ENCODE peak calls at places on chromosome 9, in six cellular contexts. A, F, N, H, K and Z are unnamed samples.

GRCh38 chr9:660227-660626 is 181.3 kb upstream of the DMRT1 start:
- DNase-seq in F (no peak), K (peak; percentile 21), N (no peak), A (no peak), H (no peak), Z (no peak)

GRCh38 chr9:120985759-120986353 is 59.3 kb upstream of the TRAF1 start:
- DNase-seq in K (peak; percentile 59), A (peak; percentile 79), N (peak; percentile 35), F (peak; percentile 24), H (peak; percentile 52), Z (peak; percentile 26)

GRCh38 chr9:34253460-34253837 is 74.6 kb downstream of the UBAP1 start:
- DNase-seq in A (peak; percentile 70), F (peak; percentile 19), H (no peak), K (no peak), N (no peak), Z (no peak)

GRCh38 chr9:88387035-88387732 is 1.1 kb upstream of the SPIN1 start:
- DNase-seq in H (no peak), N (peak; percentile 17), K (no peak), F (no peak), A (peak; percentile 55), Z (no peak)

GRCh38 chr9:2228132-2228531 is 213.0 kb downstream of the SMARCA2 start:
- DNase-seq in H (peak; percentile 9), K (peak; percentile 41), N (peak; percentile 47), F (no peak), A (no peak), Z (no peak)

GRCh38 chr9:75105019-75105540 is 16.8 kb downstream of the OSTF1 start:
- DNase-seq in H (no peak), K (no peak), A (no peak), F (no peak), N (no peak), Z (no peak)

GRCh38 chr9:69122086-69122390 is 52.0 kb upstream of the TJP2 start:
- DNase-seq in N (peak; percentile 65), A (peak; percentile 61), F (no peak), H (no peak), K (peak; percentile 44), Z (no peak)

GRCh38 chr9:131416509-131416908 is 22.6 kb downstream of the PRRC2B start:
- DNase-seq in N (no peak), F (no peak), K (no peak), A (no peak), H (no peak), Z (no peak)

GRCh38 chr9:15161744-15162143 is 145.3 kb downstream of the TTC39B start:
- DNase-seq in H (no peak), A (no peak), K (no peak), F (no peak), N (no peak), Z (no peak)

GRCh38 chr9:132214027-132214622 is 52.3 kb downstream of the NTNG2 start:
- DNase-seq in K (no peak), A (peak; percentile 96), F (peak; percentile 72), N (peak; percentile 24), H (peak; percentile 94), Z (peak; percentile 41)

GRCh38 chr9:127305450-127306226 is 41.1 kb downstream of the GARNL3 start:
- DNase-seq in K (peak; percentile 5), A (no peak), F (no peak), N (no peak), H (peak; percentile 44), Z (no peak)

GRCh38 chr9:134794726-134795370 is 85.8 kb upstream of the FCN2 start:
- DNase-seq in N (no peak), F (no peak), A (no peak), H (no peak), K (no peak), Z (no peak)

GRCh38 chr9:125744616-125745387 is 2.4 kb upstream of the PBX3 start:
- DNase-seq in N (no peak), A (peak; percentile 79), K (no peak), F (peak; percentile 67), H (no peak), Z (no peak)

GRCh38 chr9:98603821-98604383 is 104.8 kb downstream of the GABBR2 start:
- DNase-seq in F (no peak), A (peak; percentile 63), H (no peak), K (no peak), N (no peak), Z (no peak)

GRCh38 chr9:135971892-135972291 is 10.7 kb upstream of the UBAC1 start:
- DNase-seq in H (no peak), A (no peak), N (no peak), K (peak; percentile 40), F (no peak), Z (no peak)

GRCh38 chr9:22037954-22038690 is 29.0 kb upstream of the CDKN2B start:
- DNase-seq in K (peak; percentile 29), H (no peak), F (no peak), A (peak; percentile 47), N (peak; percentile 23), Z (no peak)